ENCODE peak calls at places on chromosomes 1 and 21, in eight cellular contexts. Y is heart right ventricle; R is right lobe of liver; G is CD4-positive, CD25-positive, alpha-beta regulatory T cell; W is right cardiac atrium; E is mammary epithelial cell; L is esophagus squamous epithelium; D is upper lobe of right lung. Z is an unnamed sample.

GRCh38 chr1:104238991-104239390 is 489.3 kb downstream of the AMY1C start:
- DNase-seq in Y (no peak), D (no peak), G (no peak), W (no peak), E (no peak), L (no peak), R (no peak), Z (no peak)

GRCh38 chr1:240967070-240967724 is 355.2 kb upstream of the GREM2 start:
- DNase-seq in E (no peak), L (no peak), D (no peak), W (no peak), G (no peak), R (no peak), Y (no peak), Z (no peak)

GRCh38 chr1:210736681-210737080 is 397.3 kb downstream of the KCNH1 start:
- DNase-seq in L (no peak), Y (no peak), G (no peak), R (no peak), D (no peak), E (no peak), W (no peak), Z (no peak)

GRCh38 chr1:114347431-114348209 is 163.4 kb downstream of the TRIM33 start:
- DNase-seq in G (no peak), L (no peak), R (no peak), E (no peak), Y (no peak), W (no peak), D (no peak), Z (no peak)

GRCh38 chr1:37037675-37038074 is 3.4 kb upstream of the GRIK3 start:
- DNase-seq in G (no peak), E (no peak), R (no peak), D (no peak), W (no peak), Y (no peak), L (no peak), Z (no peak)

GRCh38 chr21:26954591-26955214 is 12.2 kb downstream of the ADAMTS5 start:
- DNase-seq in W (no peak), G (no peak), R (no peak), E (no peak), Y (no peak), L (no peak), D (no peak), Z (no peak)

GRCh38 chr1:155729031-155729898 is 40.4 kb downstream of the DAP3 start:
- DNase-seq in Y (peak), R (no peak), E (peak), D (no peak), W (peak), L (no peak), G (peak), Z (peak)

GRCh38 chr1:25360596-25361581 is 22.8 kb downstream of the TMEM50A start:
- DNase-seq in L (no peak), R (no peak), W (no peak), D (no peak), Y (no peak), G (no peak), E (peak), Z (no peak)

GRCh38 chr1:18575620-18576019 is 55.0 kb upstream of the PAX7 start:
- DNase-seq in R (peak), W (no peak), Y (peak), D (peak), G (peak), E (no peak), L (no peak), Z (no peak)

GRCh38 chr1:6108937-6109636 is 63.4 kb downstream of the KCNAB2 start:
- DNase-seq in E (peak), G (peak), R (peak), D (peak), Y (no peak), W (no peak), L (no peak), Z (no peak)

GRCh38 chr1:188140958-188141357 is 1312.2 kb downstream of the PLA2G4A start:
- DNase-seq in L (no peak), Y (no peak), D (no peak), E (no peak), G (no peak), R (no peak), W (no peak), Z (no peak)

GRCh38 chr1:235657269-235657668 is 7.7 kb upstream of the GNG4 start:
- DNase-seq in G (no peak), L (no peak), R (no peak), W (no peak), D (no peak), E (no peak), Y (no peak), Z (no peak)

GRCh38 chr1:173459885-173460284 is 17.2 kb upstream of the PRDX6 start:
- DNase-seq in W (no peak), R (no peak), D (no peak), L (no peak), Y (no peak), E (no peak), G (no peak), Z (no peak)

GRCh38 chr1:224710196-224710595 is 94.1 kb downstream of the CNIH3 start:
- DNase-seq in G (no peak), W (no peak), L (no peak), R (no peak), Y (no peak), D (no peak), E (no peak), Z (no peak)

GRCh38 chr1:224705578-224705977 is 89.5 kb downstream of the CNIH3 start:
- DNase-seq in W (no peak), Y (no peak), D (no peak), E (no peak), G (no peak), L (no peak), R (no peak), Z (no peak)

GRCh38 chr1:224703702-224704408 is 87.7 kb downstream of the CNIH3 start:
- DNase-seq in D (no peak), G (no peak), Y (no peak), W (no peak), E (no peak), R (no peak), L (no peak), Z (no peak)

GRCh38 chr1:224704409-224704735 is 88.3 kb downstream of the CNIH3 start:
- DNase-seq in Y (no peak), E (no peak), L (no peak), D (no peak), G (no peak), R (no peak), W (no peak), Z (no peak)

GRCh38 chr1:224707849-224708725 is 92.0 kb downstream of the CNIH3 start:
- DNase-seq in E (peak), Y (no peak), L (no peak), D (peak), G (no peak), W (no peak), R (no peak), Z (no peak)
- H3K27ac ChIP-seq in E (peak), Y (no peak), L (no peak), D (no peak), G (no peak), W (no peak), R (no peak), Z (no peak)

DNA sequence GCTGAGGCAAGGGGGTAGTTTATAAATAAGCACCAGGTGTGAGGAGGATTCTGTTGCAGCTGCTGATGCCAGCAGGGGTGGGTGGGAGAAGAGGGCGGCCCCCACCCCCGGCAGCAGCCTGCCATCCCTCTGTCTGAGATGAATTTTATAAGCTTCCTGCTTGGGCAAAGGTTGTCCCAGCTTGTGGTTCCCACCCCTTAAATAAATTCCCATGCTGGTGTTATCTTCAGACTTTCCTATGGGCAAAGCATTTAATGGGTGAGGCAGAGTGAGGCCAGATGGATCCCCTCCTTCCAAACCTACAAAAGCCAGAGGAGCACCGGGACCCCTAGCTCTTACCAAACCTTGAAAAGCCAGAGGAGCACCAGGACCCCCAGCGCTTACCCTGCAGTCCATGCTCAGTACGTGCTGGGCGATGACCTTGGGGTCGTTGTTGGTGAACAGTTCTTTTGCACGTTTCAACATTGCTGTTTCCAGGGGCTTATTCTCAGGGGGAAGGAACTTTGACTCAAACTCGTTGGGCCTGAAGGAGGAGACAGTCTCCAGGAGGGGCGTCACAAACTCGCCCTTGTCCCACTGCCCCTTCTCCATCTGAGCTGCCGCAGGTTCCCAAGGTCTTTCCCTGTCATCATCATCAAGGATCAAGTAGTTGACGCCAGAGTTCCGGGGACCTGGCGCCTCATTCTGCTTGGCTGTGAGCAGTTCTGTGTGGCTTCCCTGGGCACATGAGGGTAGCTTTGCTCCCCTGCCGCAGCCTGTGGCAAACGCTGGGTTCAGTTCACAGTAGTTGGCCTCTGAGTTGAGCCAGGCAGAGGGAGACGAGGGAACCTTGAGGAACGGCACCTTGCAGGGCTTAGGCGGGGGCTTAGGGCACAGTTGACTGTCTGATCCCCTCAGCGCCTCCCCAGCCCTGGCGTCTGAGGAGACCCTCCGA is 99.5 kb downstream of the BCAR3 start:
- DNase-seq in R (no peak), L (no peak), D (no peak), Y (no peak), E (no peak), W (no peak), G (no peak), Z (no peak)
- H3K4me3 ChIP-seq in R (no peak), L (no peak), D (no peak), Y (no peak), E (no peak), W (no peak), G (no peak), Z (no peak)

GRCh38 chr1:206681359-206681758 is 3.3 kb upstream of the MAPKAPK2 start:
- DNase-seq in D (no peak), R (no peak), G (no peak), Y (no peak), L (no peak), E (no peak), W (no peak), Z (no peak)

GRCh38 chr1:206684003-206684402 is 702 bp upstream of the MAPKAPK2 start:
- DNase-seq in L (no peak), Y (no peak), G (no peak), E (no peak), R (no peak), W (no peak), D (no peak), Z (no peak)

GRCh38 chr1:206682111-206682510 is 2.6 kb upstream of the MAPKAPK2 start:
- DNase-seq in G (no peak), D (no peak), L (no peak), Y (no peak), W (no peak), E (no peak), R (no peak), Z (no peak)

GRCh38 chr1:206684478-206685255 is at the start of gene MAPKAPK2:
- DNase-seq in W (peak), R (peak), E (peak), D (peak), Y (peak), L (peak), G (peak), Z (peak)

GRCh38 chr1:206683313-206683712 is 1.4 kb upstream of the MAPKAPK2 start:
- DNase-seq in G (no peak), L (no peak), R (no peak), E (no peak), D (no peak), W (no peak), Y (no peak), Z (no peak)
- H3K27ac ChIP-seq in G (no peak), L (no peak), R (no peak), E (no peak), D (no peak), W (no peak), Y (no peak), Z (no peak)

GRCh38 chr1:27292111-27292510 is 29.9 kb upstream of the TMEM222 start:
- DNase-seq in W (no peak), G (no peak), Y (no peak), D (no peak), E (peak), R (no peak), L (no peak), Z (no peak)
- H3K4me3 ChIP-seq in W (no peak), G (no peak), Y (no peak), D (no peak), E (no peak), R (no peak), L (no peak), Z (no peak)

GRCh38 chr21:32592929-32593502 is 7.7 kb upstream of the TCP10L start:
- DNase-seq in W (no peak), L (no peak), Y (no peak), D (no peak), R (peak), E (no peak), G (no peak), Z (no peak)

GRCh38 chr21:32599146-32599925 is 12.8 kb downstream of the CFAP298 start:
- DNase-seq in R (no peak), L (no peak), E (no peak), Y (no peak), D (no peak), W (no peak), G (no peak), Z (no peak)

GRCh38 chr21:32595431-32595830 is 10.1 kb upstream of the TCP10L start:
- DNase-seq in R (no peak), E (no peak), Y (no peak), G (no peak), L (no peak), W (no peak), D (no peak), Z (no peak)

GRCh38 chr21:32593690-32594089 is 8.4 kb upstream of the TCP10L start:
- DNase-seq in W (no peak), E (no peak), G (no peak), D (no peak), L (no peak), R (no peak), Y (no peak), Z (no peak)

GRCh38 chr21:32597205-32597604 is 11.9 kb upstream of the TCP10L start:
- DNase-seq in Y (no peak), W (no peak), R (no peak), E (peak), L (no peak), G (no peak), D (no peak), Z (no peak)
- H3K27ac ChIP-seq in Y (no peak), W (no peak), R (no peak), E (peak), L (peak), G (no peak), D (no peak), Z (no peak)

GRCh38 chr1:151523331-151523730 is 12.1 kb downstream of the CGN start:
- DNase-seq in D (no peak), W (no peak), G (no peak), R (no peak), Y (no peak), E (no peak), L (no peak), Z (no peak)
- H3K4me3 ChIP-seq in D (no peak), W (no peak), G (no peak), R (no peak), Y (no peak), E (no peak), L (no peak), Z (no peak)

GRCh38 chr1:41920658-41921057 is 1.9 kb upstream of the HIVEP3 start:
- DNase-seq in E (peak), L (no peak), G (no peak), D (no peak), W (no peak), Y (no peak), R (no peak), Z (no peak)

GRCh38 chr1:41919131-41919530 is 409 bp upstream of the HIVEP3 start:
- DNase-seq in E (no peak), Y (no peak), D (no peak), W (no peak), G (peak), R (no peak), L (no peak), Z (no peak)

GRCh38 chr1:41917835-41918449 is 780 bp downstream of the HIVEP3 start:
- DNase-seq in W (no peak), D (peak), R (peak), E (peak), G (peak), Y (no peak), L (no peak), Z (no peak)

GRCh38 chr1:41918450-41919043 is at the start of gene HIVEP3:
- DNase-seq in R (no peak), G (peak), E (peak), Y (no peak), L (no peak), D (no peak), W (no peak), Z (no peak)

DNA sequence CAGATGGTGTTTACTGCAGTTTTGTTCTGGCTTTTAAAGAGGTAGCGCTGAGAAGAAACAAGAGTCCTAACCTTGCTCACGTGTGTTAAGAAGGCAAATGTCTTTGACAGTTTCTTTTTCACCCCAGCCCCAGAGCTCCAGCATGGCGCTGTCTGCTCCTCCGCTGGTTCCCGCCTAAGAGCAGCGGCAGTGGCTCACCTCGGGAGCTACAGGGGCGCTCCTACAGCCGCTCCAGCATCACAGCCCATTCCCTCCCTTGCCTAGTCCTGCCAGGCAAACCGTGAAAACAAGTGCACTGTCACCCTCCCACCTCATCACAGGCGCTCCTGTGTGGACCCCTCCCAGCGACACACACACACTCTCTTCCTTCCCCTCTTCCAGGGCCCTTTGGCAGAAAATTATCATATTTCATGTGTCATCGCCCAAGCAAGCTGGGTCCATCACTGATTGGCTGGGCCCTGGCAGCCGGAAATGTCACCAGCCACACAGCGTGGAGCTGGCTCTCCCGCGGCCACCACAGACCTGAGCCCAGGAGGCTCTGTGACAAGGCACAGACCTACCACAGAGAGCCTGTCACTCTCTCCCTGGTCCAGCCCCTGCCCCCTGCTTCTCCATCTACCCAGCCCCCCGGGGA is 1.2 kb upstream of the HIVEP3 start:
- DNase-seq in E (no peak), G (peak), Y (peak), L (no peak), D (no peak), R (peak), W (peak), Z (no peak)
- H3K27ac ChIP-seq in E (peak), G (peak), Y (no peak), L (no peak), D (no peak), R (no peak), W (no peak), Z (no peak)

GRCh38 chr1:3610165-3610822 is 1.0 kb downstream of the MEGF6 start:
- DNase-seq in D (no peak), E (no peak), L (no peak), Y (no peak), G (no peak), R (no peak), W (no peak), Z (no peak)

GRCh38 chr1:3609769-3610157 is 1.5 kb downstream of the MEGF6 start:
- DNase-seq in W (no peak), R (no peak), Y (no peak), E (no peak), G (no peak), D (no peak), L (no peak), Z (no peak)

GRCh38 chr1:3612123-3612522 is 815 bp upstream of the MEGF6 start:
- DNase-seq in R (no peak), G (no peak), E (no peak), W (no peak), Y (no peak), L (no peak), D (no peak), Z (no peak)

GRCh38 chr1:3611170-3612019 is at the start of gene MEGF6:
- DNase-seq in R (peak), G (no peak), E (no peak), Y (peak), W (peak), L (no peak), D (peak), Z (no peak)

GRCh38 chr1:3610823-3611169 is 512 bp downstream of the MEGF6 start:
- DNase-seq in W (no peak), Y (no peak), D (no peak), E (no peak), R (no peak), L (no peak), G (no peak), Z (no peak)
- H3K4me3 ChIP-seq in W (peak), Y (peak), D (peak), E (no peak), R (peak), L (peak), G (no peak), Z (peak)

Z was measured in ascending aorta.